ENCODE peak calls at places on chromosomes 1 and 21, in seven cellular contexts. T is fibroblast of mammary gland, U is D721Med, X is hepatocyte, S is B cell, J is epithelial cell of esophagus, W is AG04450. K is an unnamed sample.

GRCh38 chr1:202069670-202070069 is 53.0 kb upstream of the GPR37L1 start:
- DNase-seq in S (no peak), X (no peak), U (no peak), W (no peak), J (no peak), T (no peak), K (no peak)

GRCh38 chr1:10400013-10400412 is 1.1 kb downstream of the PGD start:
- DNase-seq in T (no peak), W (no peak), S (no peak), X (no peak), J (no peak), U (no peak), K (no peak)

GRCh38 chr1:91891969-91892368 is 6.0 kb upstream of the TGFBR3 start:
- DNase-seq in J (no peak), W (no peak), U (no peak), X (no peak), T (peak), S (no peak), K (no peak)

GRCh38 chr1:227317541-227318002 is 720 bp downstream of the CDC42BPA start:
- DNase-seq in S (no peak), U (peak), W (no peak), T (peak), J (peak), X (peak), K (peak)

GRCh38 chr1:14238472-14239059 is 359.9 kb upstream of the KAZN start:
- DNase-seq in U (no peak), J (no peak), X (no peak), T (peak), W (no peak), S (no peak), K (no peak)

GRCh38 chr1:61506944-61507343 is 218.0 kb downstream of the TM2D1 start:
- DNase-seq in X (no peak), S (no peak), J (no peak), T (no peak), U (no peak), W (no peak), K (no peak)

GRCh38 chr1:164310166-164310565 is 248.8 kb upstream of the PBX1 start:
- DNase-seq in U (no peak), J (no peak), T (peak), W (no peak), S (no peak), X (no peak), K (no peak)

GRCh38 chr1:220595179-220595578 is 67.2 kb downstream of the MARK1 start:
- DNase-seq in U (no peak), J (peak), T (no peak), W (no peak), S (no peak), X (no peak), K (no peak)

GRCh38 chr1:204915856-204916485 is 45.3 kb downstream of the NFASC start:
- DNase-seq in S (no peak), X (no peak), U (no peak), J (peak), T (peak), W (no peak), K (no peak)

GRCh38 chr1:31371121-31371520 is 1.8 kb downstream of the FABP3 start:
- DNase-seq in U (no peak), W (no peak), J (no peak), T (no peak), S (no peak), X (no peak), K (no peak)

GRCh38 chr1:200437556-200438203 is 27.8 kb upstream of the ZNF281 start:
- DNase-seq in W (no peak), T (peak), U (no peak), X (no peak), J (no peak), S (no peak), K (no peak)

GRCh38 chr21:35342440-35342839 is 293.3 kb upstream of the RUNX1 start:
- DNase-seq in J (no peak), T (no peak), X (no peak), S (peak), U (no peak), W (no peak), K (no peak)

GRCh38 chr1:94755675-94756074 is 64.5 kb upstream of the SLC44A3 start:
- DNase-seq in T (peak), S (no peak), U (no peak), W (peak), X (peak), J (no peak), K (no peak)

GRCh38 chr1:25944986-25945385 is 38.8 kb upstream of the STMN1 start:
- DNase-seq in T (peak), S (no peak), J (peak), W (no peak), U (no peak), X (peak), K (no peak)

GRCh38 chr1:226364129-226364899 is 43.6 kb downstream of the PARP1 start:
- DNase-seq in J (no peak), X (no peak), U (no peak), S (no peak), W (no peak), T (no peak), K (no peak)

GRCh38 chr1:77683836-77684148 is 1.3 kb upstream of the ZZZ3 start:
- DNase-seq in J (no peak), S (no peak), U (no peak), T (no peak), X (no peak), W (no peak), K (no peak)

GRCh38 chr1:77688939-77689338 is 6.5 kb upstream of the ZZZ3 start:
- DNase-seq in U (no peak), J (no peak), W (no peak), X (no peak), T (no peak), S (no peak), K (no peak)

GRCh38 chr1:77686784-77687518 is 4.5 kb upstream of the ZZZ3 start:
- DNase-seq in T (no peak), S (no peak), X (peak), U (no peak), J (no peak), W (no peak), K (peak)

GRCh38 chr1:77683142-77683835 is 831 bp upstream of the ZZZ3 start:
- DNase-seq in T (peak), S (peak), U (peak), W (peak), X (peak), J (peak), K (peak)

GRCh38 chr1:77687519-77687906 is 5.1 kb upstream of the ZZZ3 start:
- DNase-seq in S (peak), W (no peak), T (peak), U (no peak), X (peak), J (peak), K (peak)
- TF ChIP-seq CTCF in S (no peak), W (peak), T (peak), U (no peak), X (peak), J (peak), K (no peak)

DNA sequence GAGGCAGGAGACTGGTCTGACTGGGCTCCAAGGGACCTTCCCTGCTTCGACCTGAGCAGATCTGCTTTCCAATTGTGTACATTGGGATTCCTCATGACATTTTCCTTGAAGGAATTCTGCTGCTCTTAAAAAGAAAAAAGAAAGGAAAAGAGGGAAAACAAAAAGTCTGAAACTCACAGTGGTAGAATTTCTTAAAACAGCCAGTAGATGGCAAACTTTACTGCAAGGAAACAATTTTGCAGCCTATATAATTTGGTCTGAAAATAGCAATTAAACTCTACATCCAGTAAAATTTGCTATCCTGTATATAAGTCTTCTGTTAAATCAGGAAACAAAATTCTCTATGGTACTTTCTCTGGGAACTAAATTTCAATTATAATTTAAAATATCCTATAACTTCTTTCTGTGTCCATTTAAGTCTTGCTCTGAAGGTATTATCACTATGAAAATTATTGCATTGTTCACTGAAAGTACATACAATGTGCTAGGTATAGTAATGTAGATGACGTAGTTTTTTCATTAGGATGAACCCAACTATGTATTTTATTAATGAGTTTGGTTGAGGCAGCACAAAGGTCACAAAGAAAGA is 59.8 kb downstream of the CRB1 start:
- DNase-seq in J (peak), T (peak), X (peak), S (no peak), U (no peak), W (no peak), K (no peak)
- TF ChIP-seq CTCF in J (peak), T (peak), X (peak), S (peak), U (peak), W (peak), K (peak)

DNA sequence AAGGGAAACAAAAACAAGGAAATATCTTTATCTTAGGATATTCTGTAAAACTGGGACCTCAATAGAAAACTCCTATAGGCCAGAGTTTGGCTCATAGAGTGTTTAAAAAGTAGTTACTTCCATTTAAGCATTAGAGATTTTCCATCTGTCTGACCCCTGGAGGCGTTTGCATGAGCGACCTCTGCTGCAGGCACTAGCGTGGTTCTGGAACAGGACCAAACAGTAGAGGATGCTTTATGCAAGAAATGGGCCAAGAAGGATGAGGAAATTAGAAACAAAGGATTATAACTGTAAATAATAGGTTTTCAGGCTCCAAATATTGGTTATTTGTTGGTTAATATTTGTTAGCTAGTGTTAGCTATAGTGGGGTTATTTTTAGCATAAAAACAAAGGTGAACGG is 5.7 kb downstream of the ZBTB40 start:
- DNase-seq in S (no peak), T (peak), U (no peak), W (no peak), J (no peak), X (no peak), K (no peak)
- TF ChIP-seq CTCF in S (no peak), T (peak), U (no peak), W (peak), J (no peak), X (no peak), K (no peak)

GRCh38 chr1:157239936-157240335 is 101.7 kb upstream of the ETV3 start:
- DNase-seq in J (no peak), X (no peak), U (no peak), S (no peak), W (no peak), T (no peak), K (no peak)
- TF ChIP-seq CTCF in J (no peak), X (no peak), U (no peak), S (no peak), W (no peak), T (no peak), K (no peak)

DNA sequence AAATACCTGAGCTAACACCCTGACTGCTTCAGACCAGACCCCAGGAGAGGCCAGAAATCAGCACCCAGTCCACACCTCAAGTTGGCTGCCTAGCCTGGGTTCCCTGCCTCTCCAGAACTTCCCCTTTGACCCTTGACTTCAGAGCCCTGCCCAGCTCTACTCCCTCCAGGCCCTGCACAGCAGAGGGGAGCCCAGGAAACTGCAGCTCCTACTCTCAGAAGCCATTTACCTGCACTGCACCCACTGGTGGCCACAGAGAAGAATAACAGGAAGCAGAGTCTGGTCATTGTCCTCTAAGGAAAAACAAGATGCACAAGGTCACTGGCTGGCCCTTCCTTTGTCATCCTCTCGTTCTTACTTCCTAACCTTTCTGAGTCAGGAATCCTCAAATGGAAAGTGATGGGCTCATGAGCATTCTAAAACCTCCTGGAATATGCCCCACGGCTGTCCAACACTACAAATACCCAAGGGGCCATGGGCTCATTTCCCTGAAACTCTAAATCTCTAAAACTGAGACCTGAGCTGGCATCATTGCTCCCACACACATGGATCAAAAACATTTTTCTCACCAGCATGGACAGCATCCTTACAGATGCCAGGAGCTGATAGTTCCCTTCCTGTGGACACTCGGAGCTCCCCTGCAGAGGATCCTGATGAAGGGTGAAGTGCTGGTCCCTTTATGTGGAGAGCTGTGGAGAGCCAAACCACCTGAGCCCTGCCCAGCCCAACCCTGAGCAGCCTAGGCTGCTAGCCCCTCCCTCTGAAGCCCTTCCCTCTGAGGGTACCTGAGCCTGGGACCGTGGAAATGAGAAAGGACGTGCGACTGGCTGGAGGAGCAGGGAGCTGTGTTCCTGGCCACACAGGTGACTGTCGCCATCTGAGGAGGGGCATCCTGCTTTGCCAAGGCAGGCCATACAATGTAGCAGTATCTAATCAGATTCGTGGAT is at the start of gene ITLN2:
- DNase-seq in J (peak), X (peak), T (peak), W (no peak), U (no peak), S (peak), K (peak)
- TF ChIP-seq CTCF in J (peak), X (peak), T (peak), W (peak), U (peak), S (peak), K (peak)